ENCODE peak calls at places on chromosomes 4 and X, in seven cellular contexts. D is H9, V is mesendoderm, W is IMR-90, E is H1, H is neuronal stem cell, R is trophoblast cell. K is an unnamed sample.

GRCh38 chrX:150161092-150161672 is 201.9 kb upstream of the MAMLD1 start:
- DNase-seq in E (no peak), W (peak; percentile 26), H (no peak), D (no peak), V (no peak), R (no peak), K (no peak)

GRCh38 chr4:56026596-56026995 is 77.9 kb downstream of the CEP135 start:
- DNase-seq in V (no peak), E (no peak), W (peak; percentile 53), D (no peak), R (no peak), H (no peak), K (peak; percentile 29)

GRCh38 chr4:184451726-184452125 is 22.6 kb downstream of the IRF2 start:
- DNase-seq in E (no peak), V (no peak), H (no peak), D (no peak), R (no peak), W (no peak), K (no peak)

GRCh38 chr4:41360911-41361830 is 104.4 kb downstream of the UCHL1 start:
- DNase-seq in V (peak; percentile 47), R (no peak), H (no peak), E (peak; percentile 73), W (no peak), D (peak; percentile 55), K (peak; percentile 61)

GRCh38 chrX:15946783-15947550 is 92.4 kb upstream of the AP1S2 start:
- DNase-seq in R (no peak), D (no peak), E (no peak), W (peak; percentile 86), V (peak; percentile 65), H (no peak), K (peak; percentile 83)

GRCh38 chrX:40130207-40130606 is 32.4 kb upstream of the BCOR start:
- DNase-seq in R (no peak), H (no peak), D (no peak), W (peak; percentile 70), V (peak; percentile 71), E (no peak), K (peak; percentile 80)

GRCh38 chr4:85381968-85382367 is 93.0 kb upstream of the ARHGAP24 start:
- DNase-seq in W (no peak), H (no peak), D (no peak), V (no peak), R (no peak), E (no peak), K (no peak)

GRCh38 chr4:65893957-65894755 is 223.9 kb upstream of the EPHA5 start:
- DNase-seq in H (no peak), W (no peak), E (no peak), V (no peak), D (no peak), R (no peak), K (no peak)

GRCh38 chr4:94642561-94642866 is 115.2 kb upstream of the BMPR1B start:
- DNase-seq in W (peak; percentile 5), R (no peak), H (no peak), E (no peak), V (no peak), D (no peak), K (no peak)

GRCh38 chr4:185831125-185831815 is 19.3 kb upstream of the SORBS2 start:
- DNase-seq in H (no peak), R (no peak), V (no peak), W (no peak), D (no peak), E (no peak), K (no peak)

GRCh38 chrX:46180258-46180687 is 364.9 kb downstream of the ZNF674 start:
- DNase-seq in E (no peak), W (peak; percentile 47), R (no peak), V (peak; percentile 26), D (no peak), H (peak; percentile 0), K (peak; percentile 60)

GRCh38 chrX:66018585-66019309 is 21.1 kb downstream of the VSIG4 start:
- DNase-seq in W (no peak), V (no peak), H (no peak), R (no peak), D (no peak), E (no peak), K (no peak)

GRCh38 chr4:18695733-18696527 is 674.4 kb upstream of the LCORL start:
- DNase-seq in H (no peak), V (peak; percentile 41), R (no peak), E (no peak), W (no peak), D (peak; percentile 45), K (no peak)

GRCh38 chr4:2135083-2135482 is 76.0 kb downstream of the NAT8L start:
- DNase-seq in E (no peak), V (no peak), H (no peak), W (peak; percentile 49), R (no peak), D (no peak), K (peak; percentile 23)

GRCh38 chr4:141046255-141046654 is 87.0 kb downstream of the RNF150 start:
- DNase-seq in D (no peak), H (no peak), V (peak; percentile 9), E (no peak), R (no peak), W (peak; percentile 100), K (peak; percentile 97)

GRCh38 chr4:146585761-146586333 is 52.8 kb upstream of the POU4F2 start:
- DNase-seq in V (no peak), H (no peak), R (peak; percentile 55), D (no peak), E (no peak), W (peak; percentile 46), K (peak; percentile 34)

GRCh38 chr4:174230680-174231079 is 52.8 kb downstream of the FBXO8 start:
- DNase-seq in V (no peak), H (no peak), D (no peak), R (no peak), W (no peak), E (no peak), K (no peak)

GRCh38 chr4:15317246-15317645 is 110.6 kb upstream of the C1QTNF7 start:
- DNase-seq in V (no peak), D (no peak), R (no peak), H (no peak), E (no peak), W (peak; percentile 55), K (peak; percentile 56)

GRCh38 chrX:50858548-50858947 is 44.6 kb upstream of the SHROOM4 start:
- DNase-seq in V (no peak), H (no peak), D (no peak), E (no peak), W (no peak), R (no peak), K (no peak)

GRCh38 chrX:50860518-50860917 is 46.5 kb upstream of the SHROOM4 start:
- DNase-seq in W (no peak), E (no peak), R (no peak), H (no peak), V (no peak), D (no peak), K (no peak)

GRCh38 chrX:50865311-50865710 is 45.2 kb upstream of the BMP15 start:
- DNase-seq in R (no peak), D (no peak), E (no peak), H (no peak), V (no peak), W (no peak), K (no peak)

GRCh38 chrX:50863471-50863870 is 47.1 kb upstream of the BMP15 start:
- DNase-seq in D (no peak), H (no peak), V (no peak), W (no peak), R (no peak), E (no peak), K (no peak)
- H3K18ac ChIP-seq in D (no peak overlapping the region), H (no peak overlapping the region), V (no peak overlapping the region), W (no peak overlapping the region), R (no peak overlapping the region), E (no peak overlapping the region), K (no peak overlapping the region)

GRCh38 chr4:99351487-99351886 is 1.1 kb downstream of the ADH1C start:
- DNase-seq in H (no peak), E (no peak), W (no peak), V (no peak), R (no peak), D (no peak), K (no peak)

GRCh38 chr4:99352602-99353580 is at the start of gene ADH1C:
- DNase-seq in H (no peak), V (no peak), E (no peak), W (peak; percentile 1), D (no peak), R (no peak), K (no peak)

GRCh38 chr4:99349338-99349737 is 3.2 kb downstream of the ADH1C start:
- DNase-seq in V (no peak), D (no peak), H (no peak), W (no peak), R (no peak), E (no peak), K (no peak)
- H3K18ac ChIP-seq in V (no peak overlapping the region), D (no peak overlapping the region), H (no peak overlapping the region), W (no peak overlapping the region), R (no peak overlapping the region), E (no peak overlapping the region), K (no peak overlapping the region)

GRCh38 chr4:16710198-16710597 is 188.2 kb downstream of the LDB2 start:
- DNase-seq in V (no peak), W (no peak), H (no peak), E (no peak), R (no peak), D (no peak), K (no peak)
- H3K18ac ChIP-seq in V (no peak overlapping the region), W (no peak overlapping the region), H (no peak overlapping the region), E (no peak overlapping the region), R (no peak overlapping the region), D (no peak overlapping the region), K (no peak overlapping the region)

GRCh38 chr4:178138491-178138890 is 696.3 kb upstream of the AGA start:
- DNase-seq in H (no peak), E (no peak), V (no peak), R (no peak), W (no peak), D (no peak), K (no peak)

GRCh38 chr4:178140326-178140915 is 698.2 kb upstream of the AGA start:
- DNase-seq in E (no peak), V (no peak), H (no peak), D (no peak), R (no peak), W (no peak), K (no peak)

GRCh38 chr4:178142724-178143123 is 700.5 kb upstream of the AGA start:
- DNase-seq in V (no peak), D (no peak), R (no peak), W (no peak), E (no peak), H (no peak), K (no peak)

GRCh38 chr4:178136736-178137345 is 694.6 kb upstream of the AGA start:
- DNase-seq in H (no peak), D (no peak), V (no peak), W (no peak), E (no peak), R (no peak), K (no peak)

DNA sequence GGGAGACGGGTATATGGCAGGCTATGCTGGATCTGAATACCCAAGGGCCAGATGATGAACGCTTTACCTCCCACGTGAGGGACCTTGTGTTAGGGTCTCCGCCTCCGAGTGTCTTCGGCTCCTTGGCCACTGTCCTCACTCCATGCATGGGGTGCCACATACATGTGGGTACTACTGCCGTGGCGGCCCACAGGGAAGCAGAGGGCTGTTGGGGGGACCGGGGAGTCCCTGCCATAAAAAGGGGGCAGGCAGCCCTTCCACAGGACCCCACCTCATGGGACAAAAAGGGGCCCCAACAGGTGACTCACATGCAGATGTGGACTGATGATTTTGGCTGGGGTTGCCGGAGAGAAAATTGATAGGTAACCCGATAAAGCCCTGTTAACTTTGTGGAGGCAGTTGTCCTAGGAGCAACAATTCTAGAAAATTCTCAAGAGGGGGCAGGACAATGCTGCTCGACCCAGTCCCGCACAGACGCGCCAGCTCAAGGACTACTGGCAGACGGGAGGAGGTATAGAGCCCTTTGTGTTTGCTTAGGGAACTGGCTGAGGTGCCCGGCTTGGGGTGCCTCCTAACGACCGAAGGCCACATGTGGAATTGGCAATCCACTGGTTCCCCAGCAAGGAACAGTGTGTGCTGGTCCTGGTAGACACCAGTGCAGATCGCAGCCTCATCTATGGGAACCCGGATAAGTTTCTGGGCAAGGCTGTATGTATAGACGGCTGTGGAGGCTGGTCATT is 695.7 kb upstream of the AGA start:
- DNase-seq in R (no peak), D (no peak), W (no peak), V (no peak), E (no peak), H (no peak), K (no peak)
- H3K18ac ChIP-seq in R (no peak overlapping the region), D (no peak overlapping the region), W (no peak overlapping the region), V (no peak overlapping the region), E (no peak overlapping the region), H (no peak overlapping the region), K (no peak overlapping the region)

K was measured in mesenchymal stem cell.